ENCODE peak calls at places on chromosomes 16 and 17, in seven cellular contexts. I is GM23338, S is PC-3, L is SK-N-SH, W is HCT116, M is hepatocyte, B is GM23248. V is an unnamed sample.
A peak's percentile ranks its signal among the peaks of the same experiment; 100 is the strongest.

GRCh38 chr16:66886914-66887313 is 6.6 kb downstream of the PDP2 start:
- DNase-seq in I (no peak), S (no peak), L (no peak), W (no peak), M (no peak), B (no peak), V (no peak)

GRCh38 chr17:59892251-59892848 is 393 bp downstream of the TUBD1 start:
- DNase-seq in I (peak; percentile 9), S (no peak), L (no peak), W (no peak), M (no peak), B (no peak), V (no peak)

GRCh38 chr16:30032083-30032819 is 1.2 kb upstream of the TLCD3B start:
- DNase-seq in I (peak; percentile 94), S (peak; percentile 74), L (peak; percentile 83), W (peak; percentile 58), M (peak; percentile 71), B (peak; percentile 65), V (peak; percentile 83)

GRCh38 chr16:66275795-66276428 is 90.6 kb upstream of the CDH5 start:
- DNase-seq in I (peak; percentile 89), S (peak; percentile 80), L (peak; percentile 55), W (peak; percentile 67), M (peak; percentile 63), B (peak; percentile 68), V (peak; percentile 70)

GRCh38 chr17:1949754-1950153 is 75.4 kb downstream of the RTN4RL1 start:
- DNase-seq in I (no peak), S (no peak), L (no peak), W (no peak), M (no peak), B (no peak), V (no peak)

GRCh38 chr17:66965801-66966528 is 1.5 kb downstream of the CACNG4 start:
- DNase-seq in I (peak; percentile 71), S (peak; percentile 29), L (no peak), W (no peak), M (peak; percentile 29), B (no peak), V (peak; percentile 65)

GRCh38 chr17:39926588-39927100 is 757 bp downstream of the ORMDL3 start:
- DNase-seq in I (peak; percentile 78), S (peak; percentile 21), L (peak; percentile 69), W (no peak), M (peak; percentile 66), B (peak; percentile 61), V (peak; percentile 71)

GRCh38 chr16:53821487-53821886 is 117.5 kb downstream of the FTO start:
- DNase-seq in I (no peak), S (peak; percentile 76), L (no peak), W (no peak), M (no peak), B (peak; percentile 67), V (no peak)

GRCh38 chr17:37060966-37061365 is 112.2 kb downstream of the AATF start:
- DNase-seq in I (no peak), S (no peak), L (no peak), W (no peak), M (peak; percentile 60), B (no peak), V (no peak)

GRCh38 chr17:33962857-33963655 is 292.0 kb upstream of the CCL2 start:
- DNase-seq in I (no peak), S (no peak), L (no peak), W (no peak), M (no peak), B (no peak), V (no peak)

GRCh38 chr16:80896778-80897177 is 92.4 kb upstream of the CDYL2 start:
- DNase-seq in I (no peak), S (no peak), L (no peak), W (no peak), M (no peak), B (no peak), V (no peak)

GRCh38 chr17:66834919-66835454 is at the start of gene CACNG5:
- DNase-seq in I (peak; percentile 72), S (no peak), L (peak; percentile 100), W (no peak), M (no peak), B (no peak), V (peak; percentile 45)

GRCh38 chr17:61574542-61575351 is 16.3 kb downstream of the NACA2 start:
- DNase-seq in I (peak; percentile 65), S (peak; percentile 89), L (peak; percentile 76), W (peak; percentile 74), M (peak; percentile 81), B (peak; percentile 66), V (peak; percentile 66)

GRCh38 chr16:31461921-31462804 is 2.9 kb downstream of the ARMC5 start:
- DNase-seq in I (no peak), S (no peak), L (no peak), W (no peak), M (no peak), B (no peak), V (no peak)

GRCh38 chr17:8556074-8556473 is 74.5 kb downstream of the MYH10 start:
- DNase-seq in I (no peak), S (peak; percentile 69), L (no peak), W (peak; percentile 8), M (peak; percentile 27), B (peak; percentile 7), V (no peak)

GRCh38 chr17:57373071-57373470 is 116.7 kb downstream of the MSI2 start:
- DNase-seq in I (no peak), S (no peak), L (no peak), W (no peak), M (no peak), B (no peak), V (no peak)

DNA sequence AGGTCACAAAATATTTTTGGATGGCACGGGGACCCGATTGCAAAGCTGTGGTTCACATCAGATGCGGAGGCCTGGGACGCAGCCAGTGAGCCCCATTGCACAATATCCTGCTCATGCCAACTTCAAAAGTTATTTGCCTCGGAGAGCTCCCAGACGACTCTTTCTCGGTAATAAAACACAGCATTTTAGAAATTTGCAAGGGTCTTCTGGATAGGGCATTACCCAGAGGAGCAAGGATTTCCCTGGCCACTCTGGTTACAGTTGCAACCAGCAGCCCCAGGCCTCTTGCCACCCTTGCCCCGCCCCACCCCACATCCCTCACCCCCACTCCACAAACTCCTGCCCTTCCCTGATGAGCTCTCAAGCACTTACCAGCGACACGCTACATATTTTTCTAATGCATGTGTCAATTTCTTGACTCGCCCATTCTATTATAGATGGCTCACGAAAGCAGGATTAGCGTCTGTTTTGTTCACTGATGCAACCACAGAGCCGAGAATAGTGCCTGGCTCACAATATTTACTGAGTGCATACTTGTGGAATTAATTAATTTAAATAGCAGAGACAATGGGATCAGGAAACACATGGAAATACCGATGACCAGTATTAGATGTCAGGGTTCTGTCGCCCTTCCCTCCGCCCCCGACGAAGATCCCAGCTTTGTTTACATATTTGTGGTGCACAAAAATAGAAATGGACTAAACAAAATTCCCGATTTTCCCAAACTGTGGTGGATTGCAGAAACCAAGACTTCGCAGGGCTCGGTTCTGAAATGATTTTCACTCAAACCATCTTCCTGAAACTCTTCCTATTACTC is 62.4 kb downstream of the ADCY9 start:
- DNase-seq in I (no peak), S (peak; percentile 39), L (no peak), W (peak; percentile 12), M (peak; percentile 16), B (peak; percentile 93), V (no peak)
- TF ChIP-seq EZH2phosphoT487 in I (no peak), S (no peak), L (no peak), W (no peak), M (no peak), B (no peak), V (no peak)

DNA sequence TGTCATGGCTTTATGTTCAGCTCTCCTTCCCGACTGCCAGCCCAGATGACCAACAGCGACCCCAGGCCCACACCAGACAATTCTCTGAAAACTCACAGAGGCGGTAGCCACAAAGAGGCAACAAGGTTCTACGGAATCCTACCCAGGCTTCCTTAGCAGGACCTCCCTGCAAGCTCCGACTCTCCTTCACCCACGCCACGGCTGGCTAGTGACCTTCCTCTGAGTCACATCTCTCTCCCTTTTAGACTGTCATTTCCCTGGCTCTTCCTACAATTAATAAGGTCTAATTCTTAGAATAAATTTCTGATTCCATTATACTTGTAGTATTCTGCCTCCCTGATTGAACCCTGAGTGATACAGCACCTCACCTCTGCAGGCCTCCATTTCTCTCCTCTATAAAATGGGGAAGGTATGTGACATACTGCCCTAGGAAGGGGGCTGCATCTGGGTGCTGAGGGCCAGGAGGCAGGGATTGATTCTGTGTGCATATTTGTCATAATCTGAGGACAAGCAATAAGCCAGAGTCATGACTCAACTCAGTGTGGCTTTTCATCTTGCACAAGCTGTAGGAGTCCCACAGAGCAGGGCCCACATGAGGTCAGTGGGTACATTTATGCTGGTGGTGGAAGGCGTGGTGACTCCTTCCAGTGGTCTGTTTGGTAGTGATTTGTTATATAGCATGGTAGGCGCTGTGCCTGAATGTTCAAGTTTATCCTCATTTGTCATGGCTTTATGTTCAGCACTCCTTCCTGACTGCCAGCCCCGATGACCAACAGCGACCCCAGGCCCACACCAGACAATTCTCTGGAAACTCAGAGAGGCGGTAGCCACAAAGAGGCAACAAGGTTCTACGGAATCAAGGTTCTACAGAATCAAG is 46.2 kb downstream of the SMPD3 start:
- DNase-seq in I (no peak), S (peak; percentile 31), L (no peak), W (no peak), M (no peak), B (peak; percentile 93), V (no peak)
- H3K4me3 ChIP-seq in I (no peak overlapping the region), S (no peak overlapping the region), L (no peak overlapping the region), W (peak overlapping the region; percentile 5), M (no peak overlapping the region), B (no peak overlapping the region), V (no peak overlapping the region)

GRCh38 chr17:31726980-31727427 is 132.0 kb downstream of the COPRS start:
- DNase-seq in I (no peak), S (peak; percentile 65), L (no peak), W (no peak), M (no peak), B (no peak), V (no peak)

GRCh38 chr17:31721291-31722025 is 137.6 kb downstream of the COPRS start:
- DNase-seq in I (no peak), S (no peak), L (no peak), W (no peak), M (no peak), B (peak; percentile 33), V (no peak)

GRCh38 chr17:31724619-31725018 is 134.4 kb downstream of the COPRS start:
- DNase-seq in I (no peak), S (no peak), L (no peak), W (no peak), M (no peak), B (no peak), V (no peak)

GRCh38 chr17:31722251-31723056 is 136.6 kb downstream of the COPRS start:
- DNase-seq in I (no peak), S (no peak), L (no peak), W (no peak), M (no peak), B (peak; percentile 60), V (no peak)

DNA sequence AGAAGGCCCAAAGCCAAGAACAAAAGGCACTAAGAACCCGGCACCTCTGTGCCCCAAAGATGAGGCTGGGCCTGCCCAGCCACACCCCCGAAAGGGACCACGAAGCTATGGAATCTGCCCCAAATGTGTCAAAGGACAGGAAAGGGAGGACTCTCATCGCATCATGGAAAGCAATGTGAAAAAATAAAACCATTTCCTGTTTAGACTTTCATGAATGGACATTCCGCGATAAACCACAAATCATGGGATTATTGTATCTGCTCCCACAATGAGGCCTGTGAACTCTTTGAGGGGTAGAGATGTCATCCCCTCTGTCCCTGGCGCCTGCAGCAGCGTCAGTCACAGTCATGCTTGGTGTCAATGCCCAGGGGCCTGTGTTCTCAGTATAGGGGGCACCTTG is 135.0 kb downstream of the COPRS start:
- DNase-seq in I (no peak), S (no peak), L (no peak), W (no peak), M (no peak), B (peak; percentile 38), V (no peak)
- TF ChIP-seq EZH2phosphoT487 in I (no peak), S (no peak), L (no peak), W (no peak), M (no peak), B (no peak), V (no peak)

GRCh38 chr17:7010523-7010922 is 1.9 kb upstream of the RNASEK start:
- DNase-seq in I (no peak), S (no peak), L (no peak), W (no peak), M (no peak), B (no peak), V (no peak)
- H3K4me3 ChIP-seq in I (no peak overlapping the region), S (peak overlapping the region; percentile 93), L (peak overlapping the region; percentile 85), W (no peak overlapping the region), M (no peak overlapping the region), B (peak overlapping the region; percentile 95), V (no peak overlapping the region)